ENCODE peak calls at places on chromosomes 7 and 10, in five cellular contexts. F, O, L, E and J are unnamed samples.

GRCh38 chr10:91935886-91936285 is 12.3 kb downstream of the BTAF1 start:
- DNase-seq in F (no peak), O (no peak), L (no peak), E (no peak), J (no peak)

GRCh38 chr7:28984631-28985030 is 26.5 kb upstream of the TRIL start:
- DNase-seq in F (no peak), O (no peak), L (peak), E (peak), J (no peak)

GRCh38 chr10:76270464-76270863 is 839.0 kb downstream of the LRMDA start:
- DNase-seq in F (no peak), O (no peak), L (no peak), E (no peak), J (no peak)

GRCh38 chr10:89829262-89829886 is 128.0 kb downstream of the KIF20B start:
- DNase-seq in F (no peak), O (no peak), L (no peak), E (no peak), J (no peak)

GRCh38 chr10:29734980-29735627 is 100.3 kb upstream of the SVIL start:
- DNase-seq in F (peak), O (peak), L (peak), E (peak), J (peak)

GRCh38 chr7:39125849-39126248 is 148.1 kb downstream of the POU6F2 start:
- DNase-seq in F (no peak), O (no peak), L (no peak), E (no peak), J (no peak)

GRCh38 chr10:69795242-69795934 is 6.3 kb upstream of the COL13A1 start:
- DNase-seq in F (no peak), O (no peak), L (no peak), E (no peak), J (no peak)

GRCh38 chr7:101128040-101128834 is 1.3 kb downstream of the SERPINE1 start:
- DNase-seq in F (no peak), O (no peak), L (no peak), E (no peak), J (no peak)

GRCh38 chr7:135712182-135712782 is 15.7 kb downstream of the SLC13A4 start:
- DNase-seq in F (no peak), O (peak), L (no peak), E (no peak), J (no peak)

GRCh38 chr7:99652671-99653070 is 27.1 kb downstream of the CYP3A5 start:
- DNase-seq in F (no peak), O (no peak), L (no peak), E (no peak), J (no peak)

GRCh38 chr7:99201027-99201426 is 6.9 kb downstream of the KPNA7 start:
- DNase-seq in F (no peak), O (no peak), L (no peak), E (no peak), J (no peak)

GRCh38 chr10:66244953-66245352 is 680.9 kb upstream of the LRRTM3 start:
- DNase-seq in F (no peak), O (no peak), L (no peak), E (no peak), J (no peak)

GRCh38 chr7:96953676-96954513 is 51.5 kb upstream of the DLX6 start:
- DNase-seq in F (no peak), O (no peak), L (peak), E (no peak), J (no peak)

GRCh38 chr10:96910488-96911395 is 78.6 kb downstream of the LCOR start:
- DNase-seq in F (no peak), O (peak), L (no peak), E (no peak), J (peak)

GRCh38 chr10:70534281-70534680 is 55.7 kb downstream of the PALD1 start:
- DNase-seq in F (no peak), O (no peak), L (no peak), E (no peak), J (no peak)

GRCh38 chr10:110916554-110917346 is 2.2 kb downstream of the BBIP1 start:
- DNase-seq in F (no peak), O (no peak), L (no peak), E (no peak), J (no peak)

GRCh38 chr10:110919971-110920881 is 822 bp downstream of the SHOC2 start:
- DNase-seq in F (peak), O (peak), L (peak), E (peak), J (peak)

GRCh38 chr10:110918633-110919348 is at the start of gene BBIP1:
- DNase-seq in F (peak), O (peak), L (no peak), E (peak), J (no peak)

GRCh38 chr10:110918269-110918632 is 729 bp downstream of the BBIP1 start:
- DNase-seq in F (no peak), O (no peak), L (peak), E (no peak), J (peak)

GRCh38 chr10:110919349-110919931 is at the start of gene SHOC2:
- DNase-seq in F (peak), O (peak), L (peak), E (peak), J (peak)
- TF ChIP-seq CTCF in F (no peak), O (peak), L (peak), E (peak), J (no peak)

GRCh38 chr10:61733358-61733940 is 70.7 kb downstream of the CABCOCO1 start:
- DNase-seq in F (no peak), O (peak), L (peak), E (no peak), J (peak)
- TF ChIP-seq CTCF in F (peak), O (peak), L (peak), E (peak), J (peak)

GRCh38 chr7:106888204-106888603 is 23.1 kb downstream of the PIK3CG start:
- DNase-seq in F (no peak), O (no peak), L (no peak), E (no peak), J (no peak)

GRCh38 chr7:106893591-106893990 is 28.5 kb downstream of the PIK3CG start:
- DNase-seq in F (no peak), O (no peak), L (no peak), E (no peak), J (no peak)

GRCh38 chr7:106890952-106891351 is 25.9 kb downstream of the PIK3CG start:
- DNase-seq in F (no peak), O (no peak), L (no peak), E (no peak), J (no peak)

GRCh38 chr7:106895246-106895864 is 30.3 kb downstream of the PIK3CG start:
- DNase-seq in F (no peak), O (peak), L (peak), E (no peak), J (no peak)

GRCh38 chr7:106891545-106892410 is 26.7 kb downstream of the PIK3CG start:
- DNase-seq in F (no peak), O (peak), L (no peak), E (no peak), J (no peak)
- TF ChIP-seq CTCF in F (no peak), O (no peak), L (no peak), E (no peak), J (no peak)

DNA sequence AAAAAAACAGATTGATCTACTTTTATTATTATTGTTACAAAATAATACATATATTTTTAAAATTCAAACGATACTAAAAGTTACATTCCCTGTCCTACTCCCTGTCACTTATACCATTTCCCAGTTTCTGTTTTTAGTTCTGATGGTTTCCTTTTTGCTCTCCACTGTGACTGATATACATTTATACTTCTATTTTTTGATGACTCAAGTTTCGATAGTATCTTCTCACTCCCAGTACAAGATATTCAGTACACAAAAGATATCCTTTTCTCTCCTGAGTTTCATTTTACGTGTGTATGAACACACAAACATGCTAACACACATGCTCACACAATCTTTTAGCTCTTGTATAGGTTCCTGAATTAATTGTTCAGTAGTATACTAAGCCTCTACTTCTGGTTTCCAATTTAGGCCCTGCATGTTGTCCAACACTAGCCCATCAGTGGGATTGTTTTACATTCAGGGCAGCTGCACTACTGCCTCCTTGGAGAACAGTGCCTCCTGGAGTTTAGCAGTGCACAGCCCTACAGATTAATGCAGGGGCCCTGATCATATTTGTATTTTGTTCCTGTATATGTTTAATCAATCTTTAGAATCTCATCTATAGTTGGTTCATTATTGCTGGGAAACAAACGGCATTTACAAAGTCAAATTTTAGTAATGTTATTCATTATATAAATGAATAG is 131.0 kb downstream of the TES start:
- DNase-seq in F (no peak), O (peak), L (no peak), E (no peak), J (no peak)
- TF ChIP-seq CTCF in F (no peak), O (no peak), L (no peak), E (peak), J (no peak)

GRCh38 chr7:68484731-68485130 is 1113.5 kb upstream of the AUTS2 start:
- DNase-seq in F (no peak), O (no peak), L (no peak), E (no peak), J (no peak)
- TF ChIP-seq CTCF in F (no peak), O (no peak), L (no peak), E (no peak), J (no peak)